ENCODE peak calls at places on chromosome 20, in eight cellular contexts. Y is adrenal gland, A is brain microvascular endothelial cell, H is Peyer's patch, K is fibroblast of the aortic adventitia, M is body of pancreas, G is ascending aorta, L is GM23338. O is an unnamed sample.

GRCh38 chr20:58568441-58568931 is 53.3 kb upstream of the APCDD1L start:
- DNase-seq in K (no peak), G (no peak), H (no peak), Y (no peak), M (no peak), L (no peak), A (no peak), O (no peak)

GRCh38 chr20:31894980-31895675 is 24.7 kb downstream of the TTLL9 start:
- DNase-seq in G (peak), Y (peak), M (peak), H (peak), L (peak), K (peak), A (peak), O (peak)

GRCh38 chr20:51412991-51413471 is 129.5 kb downstream of the NFATC2 start:
- DNase-seq in H (no peak), L (no peak), Y (no peak), M (peak), A (no peak), G (no peak), K (no peak), O (no peak)

GRCh38 chr20:8073024-8073832 is 53.7 kb upstream of the TMX4 start:
- DNase-seq in Y (no peak), L (peak), A (peak), H (no peak), G (no peak), K (peak), M (peak), O (no peak)

GRCh38 chr20:48928832-48929725 is 7.6 kb downstream of the ARFGEF2 start:
- DNase-seq in M (no peak), L (no peak), K (peak), Y (peak), G (peak), H (no peak), A (no peak), O (no peak)

GRCh38 chr20:34525709-34526416 is 9.6 kb downstream of the DYNLRB1 start:
- DNase-seq in K (peak), H (peak), M (peak), A (peak), Y (peak), L (no peak), G (peak), O (peak)

GRCh38 chr20:49610701-49611538 is 43.0 kb upstream of the PTGIS start:
- DNase-seq in L (peak), Y (peak), A (peak), K (peak), G (no peak), M (peak), H (peak), O (peak)

GRCh38 chr20:56465997-56466396 is 2.4 kb upstream of the RTF2 start:
- DNase-seq in M (peak), A (no peak), H (no peak), L (no peak), Y (no peak), G (no peak), K (no peak), O (no peak)

GRCh38 chr20:42447270-42447669 is 742.4 kb downstream of the PTPRT start:
- DNase-seq in L (no peak), M (no peak), H (no peak), A (no peak), G (no peak), Y (no peak), K (no peak), O (no peak)

GRCh38 chr20:49118307-49118706 is 69.8 kb downstream of the STAU1 start:
- DNase-seq in K (no peak), H (no peak), G (no peak), A (no peak), Y (no peak), M (no peak), L (no peak), O (no peak)

GRCh38 chr20:61819484-61819846 is 246.2 kb downstream of the TAF4 start:
- DNase-seq in K (no peak), M (no peak), A (no peak), H (no peak), Y (no peak), L (no peak), G (no peak), O (no peak)

GRCh38 chr20:33059741-33060390 is 6.2 kb downstream of the BPIFB3 start:
- DNase-seq in M (no peak), H (no peak), A (no peak), K (no peak), L (no peak), G (no peak), Y (no peak), O (no peak)

GRCh38 chr20:37349517-37350491 is 3.9 kb downstream of the SRC start:
- DNase-seq in Y (peak), M (peak), H (no peak), K (peak), G (peak), L (no peak), A (no peak), O (no peak)

GRCh38 chr20:51350941-51351631 is 191.4 kb downstream of the NFATC2 start:
- DNase-seq in G (no peak), K (peak), Y (no peak), L (no peak), H (no peak), A (peak), M (no peak), O (peak)

GRCh38 chr20:62425281-62426058 is 1.9 kb downstream of the RBBP8NL start:
- DNase-seq in H (no peak), G (no peak), L (no peak), K (no peak), M (no peak), A (no peak), Y (no peak), O (no peak)

GRCh38 chr20:36085686-36086267 is 68.8 kb upstream of the EPB41L1 start:
- DNase-seq in M (peak), L (no peak), H (no peak), Y (peak), G (no peak), A (peak), K (peak), O (no peak)

GRCh38 chr20:35144694-35145093 is 2.4 kb downstream of the EDEM2 start:
- DNase-seq in M (peak), L (no peak), H (peak), Y (no peak), G (no peak), A (no peak), K (no peak), O (no peak)

GRCh38 chr20:8209061-8209460 is 77.0 kb downstream of the PLCB1 start:
- DNase-seq in M (no peak), K (peak), H (no peak), G (no peak), Y (no peak), L (no peak), A (peak), O (no peak)

GRCh38 chr20:62739581-62740285 is 31.1 kb downstream of the NTSR1 start:
- DNase-seq in A (no peak), M (no peak), L (no peak), G (no peak), H (peak), K (no peak), Y (peak), O (no peak)

GRCh38 chr20:35135867-35136586 is 11.1 kb downstream of the EDEM2 start:
- DNase-seq in L (no peak), H (no peak), Y (peak), A (no peak), K (peak), G (no peak), M (peak), O (no peak)

GRCh38 chr20:51258582-51259175 is 235.8 kb upstream of the KCNG1 start:
- DNase-seq in L (no peak), M (no peak), Y (no peak), A (peak), K (peak), H (no peak), G (no peak), O (no peak)

GRCh38 chr20:58113706-58114105 is 114.7 kb downstream of the ANKRD60 start:
- DNase-seq in Y (no peak), K (no peak), G (no peak), A (no peak), M (no peak), H (no peak), L (no peak), O (no peak)

GRCh38 chr20:57808266-57808866 is 98.6 kb upstream of the PMEPA1 start:
- DNase-seq in M (no peak), G (no peak), K (no peak), L (no peak), H (no peak), Y (no peak), A (no peak), O (no peak)

GRCh38 chr20:2688041-2688591 is 4.5 kb upstream of the EBF4 start:
- DNase-seq in L (peak), H (peak), A (peak), Y (peak), M (peak), G (no peak), K (peak), O (no peak)
- H3K4me3 ChIP-seq in L (peak), H (no peak), A (no peak), Y (no peak), M (no peak), G (no peak), K (no peak), O (no peak)

GRCh38 chr20:53381568-53382262 is 211.9 kb downstream of the ZNF217 start:
- DNase-seq in M (no peak), H (no peak), K (no peak), G (no peak), Y (no peak), A (no peak), L (peak), O (no peak)
- TF ChIP-seq CTCF in M (no peak), H (no peak), K (no peak), G (no peak), Y (no peak), A (no peak), L (peak), O (no peak)

GRCh38 chr20:46070215-46070910 is 19.4 kb downstream of the NCOA5 start:
- DNase-seq in H (no peak), L (no peak), Y (no peak), M (no peak), A (peak), G (no peak), K (peak), O (no peak)
- H3K4me3 ChIP-seq in H (no peak), L (no peak), Y (no peak), M (no peak), A (no peak), G (no peak), K (no peak), O (no peak)

GRCh38 chr20:15063077-15063476 is 725.7 kb upstream of the FLRT3 start:
- DNase-seq in H (no peak), Y (no peak), G (no peak), M (no peak), L (no peak), K (no peak), A (no peak), O (no peak)

GRCh38 chr20:15071010-15071808 is 733.8 kb upstream of the FLRT3 start:
- DNase-seq in Y (no peak), H (no peak), A (no peak), M (no peak), L (no peak), G (no peak), K (no peak), O (no peak)

GRCh38 chr20:15065794-15066193 is 728.4 kb upstream of the FLRT3 start:
- DNase-seq in Y (no peak), G (no peak), K (no peak), L (no peak), H (no peak), M (no peak), A (no peak), O (no peak)

GRCh38 chr20:15069355-15069754 is 731.9 kb upstream of the FLRT3 start:
- DNase-seq in A (no peak), M (no peak), G (no peak), L (no peak), K (no peak), H (no peak), Y (no peak), O (no peak)

GRCh38 chr20:15068486-15068885 is 731.1 kb upstream of the FLRT3 start:
- DNase-seq in G (no peak), Y (no peak), K (no peak), M (no peak), A (no peak), H (no peak), L (no peak), O (no peak)
- TF ChIP-seq CTCF in G (no peak), Y (no peak), K (no peak), M (no peak), A (no peak), H (no peak), L (no peak), O (no peak)

GRCh38 chr20:10922521-10922920 is 248.7 kb upstream of the JAG1 start:
- DNase-seq in K (no peak), M (no peak), G (no peak), A (no peak), Y (no peak), H (no peak), L (no peak), O (no peak)

GRCh38 chr20:10924628-10925266 is 250.9 kb upstream of the JAG1 start:
- DNase-seq in L (no peak), H (no peak), Y (no peak), A (peak), G (no peak), K (peak), M (no peak), O (no peak)

GRCh38 chr20:10921491-10922010 is 247.8 kb upstream of the JAG1 start:
- DNase-seq in L (no peak), A (no peak), G (no peak), K (no peak), M (no peak), Y (no peak), H (no peak), O (no peak)

GRCh38 chr20:10920396-10920795 is 246.6 kb upstream of the JAG1 start:
- DNase-seq in A (no peak), M (no peak), G (no peak), Y (no peak), L (no peak), H (no peak), K (peak), O (no peak)

GRCh38 chr20:10922941-10923340 is 249.1 kb upstream of the JAG1 start:
- DNase-seq in K (peak), A (peak), G (no peak), Y (no peak), L (no peak), H (no peak), M (no peak), O (no peak)
- H3K4me3 ChIP-seq in K (no peak), A (no peak), G (no peak), Y (no peak), L (no peak), H (no peak), M (no peak), O (no peak)

DNA sequence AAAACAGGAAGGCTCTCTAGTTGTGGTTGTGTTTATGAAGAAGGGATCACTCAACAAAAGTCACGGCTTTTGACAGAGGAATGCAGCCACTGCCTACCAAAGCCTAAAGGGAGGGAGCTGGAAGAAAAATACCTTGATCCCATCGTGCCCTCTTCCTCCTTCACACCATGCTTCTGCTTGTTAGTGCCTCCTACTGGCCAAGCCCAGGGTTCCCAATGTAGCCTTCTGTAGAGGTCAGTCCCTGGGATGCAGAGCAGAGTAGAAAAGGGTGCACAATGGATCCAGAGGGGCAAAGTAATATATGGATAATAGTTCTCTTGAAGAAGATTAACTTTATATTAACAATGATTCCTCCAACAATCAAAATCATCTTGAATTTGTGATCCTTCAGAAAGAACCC is 293.5 kb upstream of the FERMT1 start:
- DNase-seq in A (no peak), L (peak), G (no peak), M (no peak), K (no peak), Y (no peak), H (no peak), O (no peak)
- TF ChIP-seq CTCF in A (peak), L (peak), G (no peak), M (no peak), K (no peak), Y (no peak), H (no peak), O (peak)

GRCh38 chr20:26207237-26207966 is 510.7 kb upstream of the ZNF337 start:
- DNase-seq in M (no peak), G (no peak), H (no peak), A (no peak), K (no peak), Y (no peak), L (no peak), O (no peak)

GRCh38 chr20:26208296-26209091 is 511.8 kb upstream of the ZNF337 start:
- DNase-seq in H (no peak), A (no peak), Y (peak), K (no peak), L (peak), M (no peak), G (no peak), O (no peak)

GRCh38 chr20:26214991-26215390 is 518.3 kb upstream of the ZNF337 start:
- DNase-seq in H (no peak), M (no peak), Y (no peak), G (no peak), A (no peak), K (no peak), L (no peak), O (no peak)

GRCh38 chr20:26205350-26205749 is 508.7 kb upstream of the ZNF337 start:
- DNase-seq in H (no peak), A (no peak), G (no peak), Y (no peak), K (no peak), L (no peak), M (no peak), O (no peak)

GRCh38 chr20:26209171-26209941 is 512.7 kb upstream of the ZNF337 start:
- DNase-seq in Y (no peak), H (no peak), A (no peak), L (peak), G (no peak), M (no peak), K (peak), O (no peak)
- H3K4me3 ChIP-seq in Y (no peak), H (peak), A (peak), L (peak), G (peak), M (no peak), K (no peak), O (no peak)

GRCh38 chr20:16761305-16761829 is 13.2 kb downstream of the OTOR start:
- DNase-seq in H (no peak), K (peak), L (peak), A (peak), G (no peak), M (peak), Y (peak), O (peak)
- TF ChIP-seq CTCF in H (peak), K (peak), L (peak), A (peak), G (peak), M (peak), Y (peak), O (peak)

GRCh38 chr20:54025166-54025835 is 45.1 kb downstream of the BCAS1 start:
- DNase-seq in L (peak), G (no peak), H (no peak), A (no peak), Y (no peak), K (peak), M (no peak), O (no peak)

GRCh38 chr20:54028276-54029011 is 42.0 kb downstream of the BCAS1 start:
- DNase-seq in K (no peak), A (no peak), G (no peak), H (no peak), M (no peak), Y (no peak), L (no peak), O (no peak)

GRCh38 chr20:54027704-54028103 is 42.7 kb downstream of the BCAS1 start:
- DNase-seq in A (no peak), Y (no peak), M (no peak), H (no peak), L (no peak), K (no peak), G (no peak), O (no peak)

GRCh38 chr20:54029176-54029575 is 41.2 kb downstream of the BCAS1 start:
- DNase-seq in H (no peak), Y (no peak), G (no peak), A (no peak), L (no peak), M (no peak), K (peak), O (no peak)

GRCh38 chr20:54026300-54027064 is 43.9 kb downstream of the BCAS1 start:
- DNase-seq in L (no peak), G (no peak), Y (no peak), H (no peak), A (no peak), M (no peak), K (no peak), O (no peak)
- H3K4me3 ChIP-seq in L (no peak), G (no peak), Y (no peak), H (no peak), A (no peak), M (no peak), K (no peak), O (no peak)